ENCODE peak calls at places on chromosomes 3 and 15, in seven cellular contexts. J, F, C, Q, P, R and O are unnamed samples. For H3K27me3, the result is how much of the 10 kb centered on the place peaks cover.

GRCh38 chr15:62068071-62068786 is 1.5 kb downstream of the C2CD4A start:
- DNase-seq in J (no peak), F (peak), C (peak), Q (peak), P (peak), R (peak), O (peak)

GRCh38 chr15:85759391-85759790 is 35.3 kb downstream of the KLHL25 start:
- DNase-seq in J (no peak), F (no peak), C (no peak), Q (no peak), P (no peak), R (peak), O (no peak)

GRCh38 chr3:8765528-8765927 is 3.9 kb downstream of the OXTR start:
- DNase-seq in J (no peak), F (no peak), C (peak), Q (no peak), P (no peak), R (no peak), O (no peak)

GRCh38 chr3:127900536-127900935 is 14.5 kb upstream of the KBTBD12 start:
- DNase-seq in J (no peak), F (no peak), C (peak), Q (no peak), P (no peak), R (no peak), O (no peak)

GRCh38 chr15:29682361-29682760 is 139.9 kb downstream of the TJP1 start:
- DNase-seq in J (no peak), F (no peak), C (no peak), Q (no peak), P (no peak), R (no peak), O (no peak)

GRCh38 chr3:183564046-183564445 is 8.5 kb upstream of the KLHL6 start:
- DNase-seq in J (no peak), F (no peak), C (no peak), Q (no peak), P (peak), R (no peak), O (no peak)

GRCh38 chr3:28745904-28746617 is 397.4 kb upstream of the AZI2 start:
- DNase-seq in J (no peak), F (no peak), C (peak), Q (no peak), P (peak), R (no peak), O (no peak)

GRCh38 chr3:160757624-160758106 is 1.6 kb downstream of the PPM1L start:
- DNase-seq in J (no peak), F (no peak), C (no peak), Q (no peak), P (no peak), R (no peak), O (no peak)

GRCh38 chr15:39438795-39439577 is 141.9 kb upstream of the THBS1 start:
- DNase-seq in J (no peak), F (no peak), C (peak), Q (no peak), P (no peak), R (no peak), O (no peak)

GRCh38 chr3:36635731-36636130 is 128.6 kb downstream of the DCLK3 start:
- DNase-seq in J (no peak), F (no peak), C (peak), Q (no peak), P (no peak), R (no peak), O (no peak)

GRCh38 chr3:142595951-142596725 is at the start of gene PLS1:
- DNase-seq in J (peak), F (peak), C (peak), Q (peak), P (peak), R (peak), O (peak)

GRCh38 chr3:187567741-187568140 is 102.5 kb downstream of the SST start:
- DNase-seq in J (no peak), F (no peak), C (peak), Q (no peak), P (no peak), R (no peak), O (no peak)

GRCh38 chr3:146539315-146539714 is 5.1 kb downstream of the PLSCR1 start:
- DNase-seq in J (no peak), F (no peak), C (no peak), Q (no peak), P (peak), R (no peak), O (no peak)

GRCh38 chr3:149291178-149291577 is 42.3 kb downstream of the TM4SF18 start:
- DNase-seq in J (no peak), F (no peak), C (no peak), Q (no peak), P (no peak), R (no peak), O (no peak)

GRCh38 chr3:17678116-17678741 is 64.2 kb downstream of the TBC1D5 start:
- DNase-seq in J (no peak), F (no peak), C (peak), Q (no peak), P (no peak), R (no peak), O (no peak)

GRCh38 chr3:99637381-99638111 is 848 bp upstream of the COL8A1 start:
- DNase-seq in J (no peak), F (no peak), C (peak), Q (no peak), P (peak), R (peak), O (no peak)

GRCh38 chr3:104564045-104564643 is 802.6 kb upstream of the ALCAM start:
- DNase-seq in J (peak), F (peak), C (peak), Q (peak), P (peak), R (peak), O (no peak)

GRCh38 chr3:169813757-169814517 is 1.2 kb upstream of the LRRC34 start:
- DNase-seq in J (peak), F (peak), C (no peak), Q (peak), P (peak), R (no peak), O (peak)

GRCh38 chr15:35014265-35014664 is 26.2 kb upstream of the ZNF770 start:
- DNase-seq in J (no peak), F (no peak), C (no peak), Q (no peak), P (no peak), R (no peak), O (no peak)

GRCh38 chr3:115336836-115337235 is 189.7 kb upstream of the ZBTB20 start:
- DNase-seq in J (no peak), F (no peak), C (no peak), Q (no peak), P (no peak), R (no peak), O (no peak)

GRCh38 chr3:129352650-129353588 is 74.2 kb downstream of the HMCES start:
- DNase-seq in J (no peak), F (no peak), C (no peak), Q (no peak), P (peak), R (no peak), O (no peak)

GRCh38 chr3:178385280-178385952 is 150.8 kb upstream of the KCNMB2 start:
- DNase-seq in J (no peak), F (peak), C (peak), Q (no peak), P (peak), R (no peak), O (no peak)

GRCh38 chr15:65990298-65990981 is 121.1 kb downstream of the RAB11A start:
- DNase-seq in J (no peak), F (no peak), C (no peak), Q (no peak), P (no peak), R (no peak), O (no peak)

GRCh38 chr3:182092662-182093262 is 381.0 kb downstream of the SOX2 start:
- DNase-seq in J (no peak), F (no peak), C (peak), Q (no peak), P (no peak), R (no peak), O (peak)

GRCh38 chr15:58549780-58550064 is 117.9 kb downstream of the LIPC start:
- DNase-seq in J (no peak), F (no peak), C (no peak), Q (no peak), P (no peak), R (no peak), O (no peak)

GRCh38 chr3:197952440-197952839 is 2.5 kb downstream of the RPL35A start:
- DNase-seq in J (no peak), F (no peak), C (no peak), Q (no peak), P (no peak), R (no peak), O (no peak)
- H3K4me3 ChIP-seq in J (no peak), F (no peak), C (no peak), Q (no peak), P (no peak), R (no peak), O (no peak)

GRCh38 chr3:71776543-71776942 is 8.4 kb downstream of the PROK2 start:
- DNase-seq in J (no peak), F (no peak), C (no peak), Q (no peak), P (no peak), R (no peak), O (no peak)

GRCh38 chr3:71779674-71780377 is 5.1 kb downstream of the PROK2 start:
- DNase-seq in J (no peak), F (no peak), C (no peak), Q (no peak), P (no peak), R (no peak), O (no peak)

GRCh38 chr3:71780430-71780829 is 4.5 kb downstream of the PROK2 start:
- DNase-seq in J (no peak), F (no peak), C (no peak), Q (no peak), P (no peak), R (no peak), O (no peak)

GRCh38 chr3:71778353-71778752 is 6.6 kb downstream of the PROK2 start:
- DNase-seq in J (no peak), F (no peak), C (no peak), Q (no peak), P (no peak), R (no peak), O (no peak)
- H3K27me3 ChIP-seq in J (under half), F (under half), C (under half), Q (under half), P (under half), R (under half), O (under half)

GRCh38 chr15:52532427-52532826 is 3.7 kb upstream of the MYO5A start:
- DNase-seq in J (no peak), F (no peak), C (no peak), Q (no peak), P (no peak), R (no peak), O (no peak)

GRCh38 chr15:52528465-52529288 is at the start of gene MYO5A:
- DNase-seq in J (peak), F (peak), C (peak), Q (peak), P (peak), R (peak), O (peak)

GRCh38 chr15:52529289-52529929 is 729 bp upstream of the MYO5A start:
- DNase-seq in J (no peak), F (no peak), C (no peak), Q (peak), P (no peak), R (no peak), O (no peak)

GRCh38 chr15:52527898-52528464 is 699 bp downstream of the MYO5A start:
- DNase-seq in J (no peak), F (no peak), C (peak), Q (peak), P (peak), R (no peak), O (no peak)

GRCh38 chr15:52529940-52530339 is 1.3 kb upstream of the MYO5A start:
- DNase-seq in J (no peak), F (no peak), C (no peak), Q (no peak), P (no peak), R (no peak), O (no peak)
- H3K4me3 ChIP-seq in J (peak), F (no peak), C (peak), Q (peak), P (no peak), R (no peak), O (peak)

DNA sequence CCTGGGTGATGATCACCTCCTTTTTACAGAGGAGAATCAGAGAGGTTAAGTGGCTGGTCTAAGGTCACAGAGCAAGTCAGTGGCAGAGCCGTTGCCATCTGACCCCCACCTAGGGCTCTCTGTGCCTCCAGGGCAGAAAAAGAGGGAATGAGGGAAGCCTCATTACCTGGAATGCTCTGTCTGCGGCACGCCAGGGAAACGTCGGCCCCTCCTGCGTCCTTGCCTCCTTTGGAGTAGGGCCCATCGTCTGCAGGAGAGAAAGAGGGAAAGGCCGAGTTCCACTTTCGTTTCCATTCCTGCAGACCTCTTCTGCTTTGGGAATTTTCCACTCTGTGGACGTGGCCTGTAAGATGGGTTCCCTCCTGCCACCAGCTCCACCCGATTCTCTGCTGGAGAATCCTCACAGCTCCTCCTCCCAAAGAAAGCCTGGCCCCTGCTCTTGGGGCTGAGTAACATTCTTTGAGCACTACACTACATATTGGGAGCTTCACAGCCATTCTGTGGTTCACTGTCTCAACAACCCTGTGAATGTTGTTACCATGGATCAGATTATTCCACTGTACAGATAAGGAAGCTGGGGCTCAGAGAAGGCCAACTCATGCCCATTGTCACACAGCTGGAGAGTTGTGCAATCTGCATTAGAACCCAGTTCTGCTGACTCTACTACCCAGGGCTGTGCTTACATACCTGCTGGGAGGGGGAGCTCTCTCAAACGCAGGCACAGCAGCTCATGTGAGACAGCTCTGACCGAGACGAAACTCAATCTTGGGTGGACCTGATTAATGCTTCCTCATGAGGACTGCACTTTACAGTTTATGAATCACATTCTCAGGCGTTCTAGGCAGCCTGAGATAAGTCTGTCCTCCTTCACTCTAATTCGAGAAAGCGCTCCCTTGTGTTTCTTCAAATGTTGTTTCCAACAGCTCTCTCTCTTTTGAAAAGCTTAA is 14.2 kb downstream of the GRIP2 start:
- DNase-seq in J (no peak), F (no peak), C (peak), Q (no peak), P (no peak), R (no peak), O (no peak)
- H3K27me3 ChIP-seq in J (under half), F (under half), C (under half), Q (under half), P (under half), R (under half), O (under half)

DNA sequence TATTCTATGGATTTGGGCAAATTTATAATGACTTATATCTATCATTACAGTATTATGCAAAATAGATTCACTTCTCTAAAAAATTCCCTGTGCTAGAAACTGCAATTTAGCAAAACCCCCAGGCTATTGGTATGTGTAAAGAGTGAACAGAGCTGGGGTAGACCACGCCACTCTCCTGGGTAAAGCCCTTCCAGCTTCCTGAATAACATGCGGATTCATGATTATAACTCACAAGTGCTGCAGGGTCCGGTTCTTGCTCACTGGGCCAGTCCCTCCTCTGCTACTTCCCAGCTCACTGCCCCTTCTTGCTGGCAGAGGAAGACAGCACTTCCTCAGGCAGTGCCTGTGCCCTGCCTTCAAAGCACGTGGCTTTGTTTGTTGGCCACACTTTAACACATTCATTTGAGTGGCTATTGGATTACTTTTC is 4.1 kb downstream of the CD80 start:
- DNase-seq in J (no peak), F (no peak), C (no peak), Q (no peak), P (peak), R (no peak), O (no peak)
- H3K4me3 ChIP-seq in J (no peak), F (no peak), C (no peak), Q (no peak), P (no peak), R (no peak), O (peak)

GRCh38 chr3:10614160-10614559 is 108.8 kb upstream of the ATP2B2 start:
- DNase-seq in J (no peak), F (no peak), C (no peak), Q (no peak), P (no peak), R (no peak), O (no peak)
- H3K27me3 ChIP-seq in J (under half), F (under half), C (under half), Q (under half), P (under half), R (under half), O (under half)

DNA sequence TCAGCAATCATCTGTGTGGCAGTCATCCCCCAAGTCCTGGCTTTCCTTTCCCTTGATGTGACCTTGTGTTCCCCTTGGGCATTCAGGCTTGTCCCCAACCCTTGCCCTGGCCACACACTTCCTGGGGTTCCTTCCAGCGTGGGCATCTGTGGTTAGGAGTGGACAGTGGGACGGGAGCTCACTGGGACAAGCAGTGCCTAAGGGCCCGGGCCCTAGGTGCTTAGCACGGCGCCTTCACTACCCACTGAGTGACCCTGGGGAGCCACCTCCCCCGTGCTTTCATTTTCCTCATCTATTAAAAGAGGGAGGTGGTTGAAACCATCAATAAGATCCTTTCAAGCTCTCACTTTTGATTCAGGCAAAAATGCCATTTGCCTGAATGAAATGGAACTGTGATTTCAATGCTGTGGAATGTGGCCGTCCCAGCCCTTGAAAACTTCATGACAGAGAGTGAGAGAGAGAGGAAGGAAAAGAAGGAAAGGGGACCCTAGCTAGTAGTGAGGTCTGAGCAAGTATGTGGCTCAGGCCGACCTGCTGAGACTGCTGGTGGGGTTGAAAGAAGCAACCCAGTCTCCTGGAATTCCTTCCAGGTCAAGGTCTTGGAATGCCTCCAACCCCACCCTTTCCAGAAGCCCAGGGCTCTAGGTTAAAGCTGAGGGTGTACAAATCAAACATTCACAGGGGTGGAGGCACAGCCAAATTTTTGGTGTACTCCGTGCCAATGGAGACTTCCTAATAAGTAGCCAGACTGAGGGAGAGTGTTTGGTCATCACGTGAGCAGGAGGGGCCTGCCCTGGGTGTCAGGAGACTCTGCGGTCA is 302.9 kb downstream of the TLE3 start:
- DNase-seq in J (no peak), F (peak), C (peak), Q (no peak), P (no peak), R (peak), O (no peak)
- H3K4me3 ChIP-seq in J (no peak), F (no peak), C (no peak), Q (no peak), P (no peak), R (no peak), O (no peak)

DNA sequence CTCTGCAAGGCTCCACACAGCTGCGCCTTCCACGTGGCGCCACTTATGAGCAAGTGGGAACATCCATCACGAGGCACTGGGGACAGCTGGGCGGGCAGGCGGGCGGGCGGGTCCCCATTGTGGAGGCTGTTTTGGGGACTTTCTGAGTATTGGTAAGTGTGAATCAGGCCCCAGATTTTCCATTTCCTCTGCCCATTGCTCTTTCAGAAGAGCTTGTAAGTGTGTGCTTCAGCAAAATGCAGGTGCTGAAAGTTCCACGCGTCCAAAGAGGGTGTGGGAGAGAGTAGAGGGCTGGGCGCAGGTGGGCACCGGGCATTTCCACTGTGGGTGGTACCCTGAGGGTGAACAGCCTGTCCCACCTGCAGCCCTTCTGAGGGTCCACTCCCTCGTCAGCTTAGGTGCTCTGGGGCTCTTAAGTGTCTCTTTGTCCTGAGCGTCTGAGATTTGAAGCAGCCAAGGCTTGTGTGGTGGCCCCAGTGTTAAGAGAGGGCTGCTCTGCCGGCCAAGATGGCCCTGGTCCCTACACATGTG is 177.1 kb downstream of the RPLP1 start:
- DNase-seq in J (no peak), F (no peak), C (no peak), Q (no peak), P (no peak), R (no peak), O (peak)
- H3K27me3 ChIP-seq in J (under half), F (under half), C (under half), Q (under half), P (under half), R (under half), O (under half)